ENCODE peak calls at places on chromosomes 6 and 20, in six cellular contexts. One of them, this sample, is unnamed.

GRCh38 chr6:170038251-170038650 is 252.6 kb downstream of the DLL1 start:
- DNase-seq in mucosa of descending colon: no peak
- DNase-seq in ovary: no peak
- DNase-seq in IMR-90: no peak
- DNase-seq in mammary epithelial cell: no peak
- DNase-seq in upper lobe of left lung: no peak
- DNase-seq in this sample: no peak

GRCh38 chr20:36575066-36575743 is 1.8 kb downstream of the TGIF2 start:
- DNase-seq in ovary: peak; percentile 70
- DNase-seq in mammary epithelial cell: peak; percentile 12
- DNase-seq in IMR-90: peak; percentile 54
- DNase-seq in mucosa of descending colon: peak; percentile 52
- DNase-seq in upper lobe of left lung: no peak
- DNase-seq in this sample: peak; percentile 87

GRCh38 chr6:41705996-41706835 is 29.2 kb downstream of the TFEB start:
- DNase-seq in ovary: peak; percentile 30
- DNase-seq in upper lobe of left lung: peak; percentile 87
- DNase-seq in mucosa of descending colon: peak; percentile 88
- DNase-seq in IMR-90: peak; percentile 68
- DNase-seq in mammary epithelial cell: peak; percentile 71
- DNase-seq in this sample: peak; percentile 84

GRCh38 chr20:38152175-38153010 is 12.7 kb downstream of the TGM2 start:
- DNase-seq in ovary: peak; percentile 35
- DNase-seq in upper lobe of left lung: peak; percentile 92
- DNase-seq in mucosa of descending colon: peak; percentile 75
- DNase-seq in mammary epithelial cell: no peak
- DNase-seq in IMR-90: peak; percentile 73
- DNase-seq in this sample: peak; percentile 72

GRCh38 chr6:157461000-157461915 is 80.3 kb downstream of the ZDHHC14 start:
- DNase-seq in IMR-90: peak; percentile 85
- DNase-seq in ovary: no peak
- DNase-seq in mucosa of descending colon: no peak
- DNase-seq in upper lobe of left lung: no peak
- DNase-seq in mammary epithelial cell: no peak
- DNase-seq in this sample: peak; percentile 41

GRCh38 chr6:4610256-4610655 is 165.9 kb upstream of the CDYL start:
- DNase-seq in mammary epithelial cell: peak; percentile 47
- DNase-seq in IMR-90: peak; percentile 77
- DNase-seq in upper lobe of left lung: no peak
- DNase-seq in mucosa of descending colon: no peak
- DNase-seq in ovary: peak; percentile 22
- DNase-seq in this sample: peak; percentile 11

GRCh38 chr6:116405663-116406329 is 35.0 kb downstream of the DSE start:
- DNase-seq in upper lobe of left lung: no peak
- DNase-seq in IMR-90: peak; percentile 86
- DNase-seq in ovary: no peak
- DNase-seq in mammary epithelial cell: no peak
- DNase-seq in mucosa of descending colon: no peak
- DNase-seq in this sample: peak; percentile 33

GRCh38 chr6:138007014-138007472 is 100.2 kb downstream of the PERP start:
- DNase-seq in ovary: no peak
- DNase-seq in IMR-90: peak; percentile 33
- DNase-seq in mucosa of descending colon: peak; percentile 41
- DNase-seq in mammary epithelial cell: peak; percentile 85
- DNase-seq in upper lobe of left lung: no peak
- DNase-seq in this sample: peak; percentile 52

GRCh38 chr20:56761393-56761792 is 132.3 kb downstream of the TFAP2C start:
- DNase-seq in mammary epithelial cell: no peak
- DNase-seq in mucosa of descending colon: no peak
- DNase-seq in upper lobe of left lung: no peak
- DNase-seq in ovary: no peak
- DNase-seq in IMR-90: no peak
- DNase-seq in this sample: no peak

GRCh38 chr6:118892248-118893094 is 1.5 kb upstream of the ASF1A start:
- DNase-seq in mammary epithelial cell: no peak
- DNase-seq in ovary: no peak
- DNase-seq in mucosa of descending colon: no peak
- DNase-seq in IMR-90: no peak
- DNase-seq in upper lobe of left lung: no peak
- DNase-seq in this sample: no peak

GRCh38 chr6:88266126-88266525 is 100.0 kb upstream of the CNR1 start:
- DNase-seq in ovary: no peak
- DNase-seq in upper lobe of left lung: no peak
- DNase-seq in IMR-90: no peak
- DNase-seq in mammary epithelial cell: no peak
- DNase-seq in mucosa of descending colon: no peak
- DNase-seq in this sample: no peak

GRCh38 chr6:27130668-27131428 is 116.7 kb upstream of the PRSS16 start:
- DNase-seq in IMR-90: no peak
- DNase-seq in upper lobe of left lung: no peak
- DNase-seq in mammary epithelial cell: peak; percentile 15
- DNase-seq in ovary: no peak
- DNase-seq in mucosa of descending colon: no peak
- DNase-seq in this sample: no peak

GRCh38 chr20:50690562-50690978 is 772 bp downstream of the RIPOR3 start:
- DNase-seq in upper lobe of left lung: no peak
- DNase-seq in mucosa of descending colon: no peak
- DNase-seq in ovary: no peak
- DNase-seq in mammary epithelial cell: no peak
- DNase-seq in IMR-90: no peak
- DNase-seq in this sample: no peak

GRCh38 chr6:163383912-163384311 is 30.6 kb upstream of the QKI start:
- DNase-seq in mucosa of descending colon: no peak
- DNase-seq in IMR-90: peak; percentile 21
- DNase-seq in mammary epithelial cell: peak; percentile 16
- DNase-seq in ovary: no peak
- DNase-seq in upper lobe of left lung: no peak
- DNase-seq in this sample: no peak

GRCh38 chr6:21908117-21908848 is 314.7 kb downstream of the SOX4 start:
- DNase-seq in upper lobe of left lung: no peak
- DNase-seq in IMR-90: no peak
- DNase-seq in mammary epithelial cell: no peak
- DNase-seq in ovary: no peak
- DNase-seq in mucosa of descending colon: no peak
- DNase-seq in this sample: no peak

GRCh38 chr6:113944701-113945100 is 26.2 kb downstream of the HDAC2 start:
- DNase-seq in IMR-90: peak; percentile 64
- DNase-seq in ovary: no peak
- DNase-seq in upper lobe of left lung: no peak
- DNase-seq in mucosa of descending colon: no peak
- DNase-seq in mammary epithelial cell: peak; percentile 10
- DNase-seq in this sample: no peak

GRCh38 chr6:151349651-151350270 is 41.6 kb downstream of the ZBTB2 start:
- DNase-seq in ovary: no peak
- DNase-seq in mucosa of descending colon: no peak
- DNase-seq in IMR-90: no peak
- DNase-seq in mammary epithelial cell: no peak
- DNase-seq in upper lobe of left lung: no peak
- DNase-seq in this sample: no peak

GRCh38 chr6:89313006-89313405 is 2.1 kb downstream of the GABRR2 start:
- DNase-seq in mammary epithelial cell: peak; percentile 36
- DNase-seq in IMR-90: peak; percentile 92
- DNase-seq in mucosa of descending colon: no peak
- DNase-seq in upper lobe of left lung: no peak
- DNase-seq in ovary: no peak
- DNase-seq in this sample: peak; percentile 75

GRCh38 chr6:56430629-56431600 is 183.5 kb upstream of the COL21A1 start:
- DNase-seq in ovary: no peak
- DNase-seq in IMR-90: no peak
- DNase-seq in mucosa of descending colon: no peak
- DNase-seq in upper lobe of left lung: peak; percentile 29
- DNase-seq in mammary epithelial cell: no peak
- DNase-seq in this sample: no peak

GRCh38 chr6:137880633-137881521 is 13.8 kb downstream of the TNFAIP3 start:
- DNase-seq in mucosa of descending colon: no peak
- DNase-seq in IMR-90: no peak
- DNase-seq in upper lobe of left lung: peak; percentile 68
- DNase-seq in ovary: no peak
- DNase-seq in mammary epithelial cell: peak; percentile 27
- DNase-seq in this sample: no peak

GRCh38 chr6:9520417-9521151 is 894.3 kb downstream of the TFAP2A start:
- DNase-seq in mammary epithelial cell: peak; percentile 79
- DNase-seq in upper lobe of left lung: no peak
- DNase-seq in IMR-90: peak; percentile 89
- DNase-seq in mucosa of descending colon: no peak
- DNase-seq in ovary: no peak
- DNase-seq in this sample: no peak

GRCh38 chr6:138577151-138577915 is 78.0 kb upstream of the NHSL1 start:
- DNase-seq in upper lobe of left lung: no peak
- DNase-seq in mucosa of descending colon: no peak
- DNase-seq in ovary: no peak
- DNase-seq in mammary epithelial cell: no peak
- DNase-seq in IMR-90: no peak
- DNase-seq in this sample: no peak

GRCh38 chr6:2205396-2205795 is 40.0 kb downstream of the GMDS start:
- DNase-seq in mammary epithelial cell: no peak
- DNase-seq in upper lobe of left lung: no peak
- DNase-seq in mucosa of descending colon: no peak
- DNase-seq in IMR-90: no peak
- DNase-seq in ovary: no peak
- DNase-seq in this sample: no peak

GRCh38 chr6:2213082-2213481 is 32.3 kb downstream of the GMDS start:
- DNase-seq in mammary epithelial cell: no peak
- DNase-seq in IMR-90: no peak
- DNase-seq in ovary: no peak
- DNase-seq in upper lobe of left lung: no peak
- DNase-seq in mucosa of descending colon: no peak
- DNase-seq in this sample: no peak

GRCh38 chr6:2204272-2204671 is 41.1 kb downstream of the GMDS start:
- DNase-seq in upper lobe of left lung: no peak
- DNase-seq in ovary: no peak
- DNase-seq in mammary epithelial cell: no peak
- DNase-seq in mucosa of descending colon: no peak
- DNase-seq in IMR-90: no peak
- DNase-seq in this sample: no peak

GRCh38 chr6:2209226-2209809 is 36.1 kb downstream of the GMDS start:
- DNase-seq in mammary epithelial cell: peak; percentile 50
- DNase-seq in IMR-90: peak; percentile 30
- DNase-seq in upper lobe of left lung: no peak
- DNase-seq in ovary: no peak
- DNase-seq in mucosa of descending colon: peak; percentile 87
- DNase-seq in this sample: peak; percentile 11
- H3K4me3 ChIP-seq in mammary epithelial cell: no peak overlapping the region
- H3K4me3 ChIP-seq in IMR-90: no peak overlapping the region
- H3K4me3 ChIP-seq in upper lobe of left lung: no peak overlapping the region
- H3K4me3 ChIP-seq in ovary: no peak overlapping the region
- H3K4me3 ChIP-seq in mucosa of descending colon: no peak overlapping the region
- H3K4me3 ChIP-seq in this sample: no peak overlapping the region

DNA sequence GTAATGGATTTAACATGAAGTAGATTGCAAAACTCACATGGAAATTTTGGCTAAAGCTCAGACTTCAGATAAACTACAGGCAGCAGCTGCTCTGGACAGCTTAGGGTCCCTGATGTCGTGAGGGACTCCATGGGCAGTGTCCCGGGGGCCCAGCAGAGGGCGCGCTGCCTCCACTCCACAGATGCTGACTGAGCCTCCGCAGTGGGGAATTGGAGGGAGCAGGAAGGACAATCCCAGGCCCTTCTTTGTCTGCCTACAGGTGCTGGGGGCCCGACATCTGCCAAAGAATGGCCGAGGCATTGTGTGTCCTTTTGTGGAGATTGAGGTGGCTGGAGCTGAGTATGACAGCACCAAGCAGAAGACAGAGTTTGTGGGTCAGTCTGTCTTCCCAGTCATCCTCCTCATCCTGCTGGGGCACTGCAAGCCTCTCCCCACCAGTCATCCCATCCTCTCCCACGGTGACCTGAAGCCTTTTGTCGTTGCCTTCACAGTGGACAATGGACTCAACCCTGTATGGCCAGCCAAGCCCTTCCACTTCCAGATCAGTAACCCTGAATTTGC is 35.9 kb downstream of the PLCG1 start:
- DNase-seq in ovary: peak; percentile 86
- DNase-seq in IMR-90: peak; percentile 80
- DNase-seq in upper lobe of left lung: peak; percentile 97
- DNase-seq in mammary epithelial cell: peak; percentile 51
- DNase-seq in mucosa of descending colon: peak; percentile 88
- DNase-seq in this sample: peak; percentile 56
- H3K36me3 ChIP-seq in ovary: no peaks in the 10 kb centered on the region
- H3K36me3 ChIP-seq in IMR-90: peaks cover 73% of the 10 kb centered on the region
- H3K36me3 ChIP-seq in upper lobe of left lung: peaks cover 45% of the 10 kb centered on the region
- H3K36me3 ChIP-seq in mammary epithelial cell: peaks cover 15% of the 10 kb centered on the region
- H3K36me3 ChIP-seq in mucosa of descending colon: peaks cover 4% of the 10 kb centered on the region
- H3K36me3 ChIP-seq in this sample: peaks cover 90% of the 10 kb centered on the region

DNA sequence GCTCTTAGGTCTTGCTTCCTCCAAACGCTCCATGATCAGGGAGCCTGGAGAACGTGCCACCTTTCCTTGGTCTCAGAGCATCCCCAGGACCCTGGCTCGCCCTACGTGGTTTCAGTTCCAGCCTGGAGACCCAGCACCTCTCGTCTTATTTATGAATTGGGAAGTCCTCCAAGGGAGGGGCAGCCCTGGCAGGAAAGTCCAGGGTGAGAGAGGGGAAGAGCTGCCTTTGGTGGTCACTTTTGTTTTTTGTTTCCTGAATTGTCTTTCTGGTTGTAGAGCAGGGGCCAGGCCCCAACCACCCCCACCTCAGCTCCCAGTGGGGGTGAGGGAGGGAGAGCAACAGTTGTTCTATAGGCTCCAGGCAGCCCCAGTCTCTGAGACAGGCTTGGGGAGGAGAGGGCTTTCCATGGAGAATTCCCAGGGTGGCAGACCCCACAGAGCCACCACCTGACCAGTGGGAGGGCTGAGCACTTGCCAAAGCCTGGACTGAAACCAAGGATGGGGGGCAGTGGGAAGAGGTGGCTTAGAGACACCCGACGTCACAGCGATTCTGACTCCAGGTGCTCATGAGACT is 88.8 kb downstream of the PRND start:
- DNase-seq in upper lobe of left lung: no peak
- DNase-seq in mammary epithelial cell: no peak
- DNase-seq in mucosa of descending colon: no peak
- DNase-seq in IMR-90: no peak
- DNase-seq in ovary: no peak
- DNase-seq in this sample: no peak
- H3K4me3 ChIP-seq in upper lobe of left lung: no peak overlapping the region
- H3K4me3 ChIP-seq in mammary epithelial cell: no peak overlapping the region
- H3K4me3 ChIP-seq in mucosa of descending colon: no peak overlapping the region
- H3K4me3 ChIP-seq in IMR-90: no peak overlapping the region
- H3K4me3 ChIP-seq in ovary: no peak overlapping the region
- H3K4me3 ChIP-seq in this sample: no peak overlapping the region

GRCh38 chr20:62146019-62146755 is 2.6 kb downstream of the SS18L1 start:
- DNase-seq in mammary epithelial cell: no peak
- DNase-seq in ovary: no peak
- DNase-seq in mucosa of descending colon: no peak
- DNase-seq in IMR-90: no peak
- DNase-seq in upper lobe of left lung: no peak
- DNase-seq in this sample: no peak

GRCh38 chr20:62147125-62147524 is 3.6 kb downstream of the SS18L1 start:
- DNase-seq in ovary: no peak
- DNase-seq in IMR-90: no peak
- DNase-seq in upper lobe of left lung: no peak
- DNase-seq in mucosa of descending colon: no peak
- DNase-seq in mammary epithelial cell: no peak
- DNase-seq in this sample: no peak

GRCh38 chr20:62143976-62144825 is 632 bp downstream of the SS18L1 start:
- DNase-seq in ovary: peak; percentile 46
- DNase-seq in mammary epithelial cell: peak; percentile 64
- DNase-seq in IMR-90: peak; percentile 60
- DNase-seq in upper lobe of left lung: peak; percentile 91
- DNase-seq in mucosa of descending colon: peak; percentile 67
- DNase-seq in this sample: peak; percentile 74

GRCh38 chr20:62147528-62147927 is 4.0 kb downstream of the SS18L1 start:
- DNase-seq in mammary epithelial cell: no peak
- DNase-seq in ovary: no peak
- DNase-seq in IMR-90: no peak
- DNase-seq in upper lobe of left lung: no peak
- DNase-seq in mucosa of descending colon: no peak
- DNase-seq in this sample: no peak

GRCh38 chr20:62145688-62146018 is 2.1 kb downstream of the SS18L1 start:
- DNase-seq in ovary: no peak
- DNase-seq in mucosa of descending colon: no peak
- DNase-seq in upper lobe of left lung: no peak
- DNase-seq in mammary epithelial cell: no peak
- DNase-seq in IMR-90: no peak
- DNase-seq in this sample: no peak
- H3K36me3 ChIP-seq in ovary: no peaks in the 10 kb centered on the region
- H3K36me3 ChIP-seq in mucosa of descending colon: no peaks in the 10 kb centered on the region
- H3K36me3 ChIP-seq in upper lobe of left lung: no peaks in the 10 kb centered on the region
- H3K36me3 ChIP-seq in mammary epithelial cell: no peaks in the 10 kb centered on the region
- H3K36me3 ChIP-seq in IMR-90: peaks cover 9% of the 10 kb centered on the region
- H3K36me3 ChIP-seq in this sample: peaks cover 35% of the 10 kb centered on the region

This sample was measured in MG63.